ENCODE peak calls at places on chromosomes 11 and 22, in ten cellular contexts. U is upper lobe of right lung; D is lower lobe of right lung; X is Caco-2; J is IMR-90; Y is mucosa of descending colon; C is CD8-positive, alpha-beta T cell; R is neural progenitor cell; V is transverse colon; B is fibroblast of lung. H is an unnamed sample.

GRCh38 chr11:127340438-127340837 is 339.9 kb upstream of the KIRREL3 start:
- DNase-seq in V (no peak), J (no peak), B (no peak), U (no peak), D (no peak), Y (no peak), C (no peak), R (no peak), X (no peak), H (no peak)

GRCh38 chr11:30860970-30861369 is 274.8 kb upstream of the MPPED2 start:
- DNase-seq in X (no peak), C (no peak), V (no peak), J (no peak), D (no peak), R (peak; percentile 73), Y (no peak), B (no peak), U (no peak), H (no peak)

GRCh38 chr11:78424334-78425270 is 7.0 kb upstream of the GAB2 start:
- DNase-seq in J (peak; percentile 73), D (no peak), X (no peak), V (no peak), C (no peak), R (no peak), Y (no peak), U (no peak), B (peak; percentile 40), H (no peak)

GRCh38 chr11:35248558-35249323 is 109.8 kb downstream of the CD44 start:
- DNase-seq in J (no peak), V (no peak), X (no peak), Y (no peak), C (no peak), B (no peak), U (no peak), R (no peak), D (no peak), H (no peak)

GRCh38 chr11:101254037-101254436 is 124.4 kb upstream of the PGR start:
- DNase-seq in X (no peak), Y (no peak), U (no peak), D (no peak), V (no peak), C (no peak), J (no peak), B (no peak), R (no peak), H (no peak)

GRCh38 chr11:130181295-130182272 is 22.0 kb downstream of the ST14 start:
- DNase-seq in U (no peak), V (peak; percentile 84), D (no peak), C (no peak), R (no peak), X (peak; percentile 99), Y (peak; percentile 73), J (peak; percentile 83), B (peak; percentile 73), H (peak; percentile 87)

GRCh38 chr11:23746896-23747295 is 750.0 kb upstream of the LUZP2 start:
- DNase-seq in J (no peak), R (no peak), Y (no peak), U (no peak), B (no peak), V (no peak), C (no peak), X (no peak), D (no peak), H (no peak)

GRCh38 chr11:11374358-11375148 is 21.5 kb upstream of the CSNK2A3 start:
- DNase-seq in D (no peak), X (no peak), R (no peak), U (no peak), J (no peak), V (no peak), B (no peak), Y (no peak), C (no peak), H (no peak)

GRCh38 chr11:123137496-123138270 is 57.4 kb downstream of the CLMP start:
- DNase-seq in Y (peak; percentile 52), C (no peak), V (peak; percentile 54), U (peak; percentile 79), B (peak; percentile 81), J (peak; percentile 75), D (peak; percentile 74), R (peak; percentile 75), X (no peak), H (peak; percentile 42)

GRCh38 chr22:24430431-24431308 is 3.3 kb downstream of the ADORA2A start:
- DNase-seq in Y (no peak), J (no peak), X (no peak), U (peak; percentile 63), V (no peak), R (no peak), B (no peak), D (no peak), C (no peak), H (no peak)

GRCh38 chr11:15602042-15602441 is 487.3 kb downstream of the INSC start:
- DNase-seq in J (no peak), B (no peak), C (no peak), X (no peak), U (no peak), V (no peak), R (no peak), Y (no peak), D (no peak), H (no peak)
- H3K36me3 ChIP-seq in J (no peaks in the 10 kb centered on the region), B (no peaks in the 10 kb centered on the region), C (no peaks in the 10 kb centered on the region), X (no peaks in the 10 kb centered on the region), U (no peaks in the 10 kb centered on the region), V (no peaks in the 10 kb centered on the region), R (no peaks in the 10 kb centered on the region), Y (no peaks in the 10 kb centered on the region), D (no peaks in the 10 kb centered on the region), H (no peaks in the 10 kb centered on the region)

GRCh38 chr11:121337078-121337477 is 44.5 kb downstream of the SC5D start:
- DNase-seq in J (no peak), Y (no peak), B (no peak), C (no peak), R (no peak), V (no peak), X (no peak), U (no peak), D (no peak), H (no peak)

GRCh38 chr11:121338536-121338935 is 46.0 kb downstream of the SC5D start:
- DNase-seq in C (no peak), J (no peak), D (no peak), Y (no peak), X (no peak), R (no peak), V (no peak), U (no peak), B (no peak), H (no peak)

GRCh38 chr11:121336279-121336947 is 43.8 kb downstream of the SC5D start:
- DNase-seq in J (no peak), B (no peak), D (no peak), X (no peak), V (no peak), U (no peak), R (no peak), C (no peak), Y (no peak), H (no peak)

GRCh38 chr11:121337740-121338272 is 45.2 kb downstream of the SC5D start:
- DNase-seq in R (no peak), U (no peak), V (no peak), C (no peak), J (no peak), X (no peak), Y (no peak), B (no peak), D (no peak), H (no peak)

DNA sequence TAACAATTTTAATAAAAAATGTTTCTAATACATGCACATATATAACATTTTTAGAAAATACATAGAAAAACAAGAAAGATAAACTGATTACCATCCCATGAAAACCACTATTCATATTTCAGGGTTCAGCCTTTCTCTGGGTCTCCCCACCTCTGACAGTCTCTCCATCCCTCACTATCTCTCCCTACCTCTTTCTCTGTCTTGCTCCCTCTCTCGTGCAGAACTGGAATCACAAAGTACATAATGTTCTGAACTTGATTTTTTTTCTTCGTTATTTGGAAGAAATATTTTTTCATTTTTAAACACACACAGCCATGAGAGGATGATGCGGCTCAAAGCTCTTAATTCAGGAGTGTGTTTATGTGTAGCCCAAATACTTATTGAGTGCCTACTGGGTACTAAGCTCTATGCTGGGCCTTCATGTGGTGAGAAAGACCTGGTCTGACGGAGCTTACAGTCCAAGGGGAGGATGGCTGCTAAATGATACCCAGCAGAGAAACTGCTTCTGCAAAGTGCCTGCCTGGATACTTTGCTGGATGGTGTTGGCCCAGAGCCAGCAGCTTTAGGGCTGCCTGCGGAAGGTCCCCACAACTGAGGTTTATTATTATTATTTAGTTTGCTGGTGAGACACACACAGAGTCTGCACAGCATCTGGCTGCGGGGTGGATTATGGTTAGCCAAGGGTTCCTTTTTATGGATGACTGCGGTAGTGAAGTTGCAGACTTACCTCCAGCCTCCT is 42.6 kb downstream of the SC5D start:
- DNase-seq in D (no peak), R (no peak), Y (no peak), U (no peak), J (no peak), C (no peak), X (no peak), V (no peak), B (no peak), H (no peak)
- TF ChIP-seq CTCF in D (no peak), R (no peak), Y (no peak), U (no peak), J (no peak), C (no peak), X (peak; percentile 37), V (no peak), B (peak; percentile 34), H (no peak)

GRCh38 chr22:42064629-42065028 is 6.0 kb downstream of the NAGA start:
- DNase-seq in X (no peak), Y (peak; percentile 47), V (peak; percentile 54), R (no peak), B (no peak), D (no peak), C (no peak), J (no peak), U (no peak), H (peak; percentile 35)

GRCh38 chr22:42065408-42066132 is 5.0 kb downstream of the NAGA start:
- DNase-seq in U (no peak), D (no peak), Y (peak; percentile 10), V (no peak), R (no peak), J (no peak), B (no peak), C (no peak), X (no peak), H (peak; percentile 15)

GRCh38 chr22:42061041-42061440 is 9.6 kb downstream of the NAGA start:
- DNase-seq in Y (peak; percentile 11), B (no peak), R (no peak), C (no peak), V (no peak), U (no peak), D (no peak), J (no peak), X (no peak), H (peak; percentile 9)

GRCh38 chr22:42060489-42060888 is 10.1 kb downstream of the NAGA start:
- DNase-seq in C (no peak), D (no peak), Y (peak; percentile 11), R (no peak), U (no peak), V (no peak), J (no peak), B (no peak), X (no peak), H (peak; percentile 12)

GRCh38 chr22:42062506-42063190 is 8.0 kb downstream of the NAGA start:
- DNase-seq in V (no peak), U (no peak), R (no peak), C (no peak), X (no peak), Y (no peak), D (no peak), J (no peak), B (no peak), H (peak; percentile 9)
- H3K36me3 ChIP-seq in V (no peaks in the 10 kb centered on the region), U (peaks cover 60% of the 10 kb centered on the region), R (peaks cover 3% of the 10 kb centered on the region), C (peaks cover 9% of the 10 kb centered on the region), X (no peaks in the 10 kb centered on the region), Y (no peaks in the 10 kb centered on the region), D (peaks cover 89% of the 10 kb centered on the region), J (peaks cover 48% of the 10 kb centered on the region), B (peaks cover 14% of the 10 kb centered on the region), H (peaks cover 12% of the 10 kb centered on the region)

GRCh38 chr11:104946907-104947306 is 21.5 kb downstream of the CASP4 start:
- DNase-seq in C (peak; percentile 20), R (peak; percentile 4), V (no peak), J (peak; percentile 59), Y (no peak), U (no peak), X (no peak), B (peak; percentile 41), D (no peak), H (peak; percentile 53)
- TF ChIP-seq CTCF in C (peak; percentile 71), R (peak; percentile 58), V (peak; percentile 51), J (peak; percentile 46), Y (peak; percentile 31), U (peak; percentile 64), X (peak; percentile 54), B (peak; percentile 48), D (peak; percentile 65), H (peak; percentile 56)